ENCODE peak calls at places on chromosomes 16 and 17, in ten cellular contexts. One of them, this sample, is unnamed.

GRCh38 chr17:65039349-65039988 is 17.1 kb downstream of the GNA13 start:
- DNase-seq in tibial artery: no peak
- DNase-seq in NCI-H187: no peak
- DNase-seq in AG10803: no peak
- DNase-seq in uterus: no peak
- DNase-seq in IMR-90: no peak
- DNase-seq in BE2C: no peak
- DNase-seq in kidney tubule cell: peak
- DNase-seq in RPMI8226: no peak
- DNase-seq in hypothalamus: no peak
- DNase-seq in this sample: peak

GRCh38 chr16:27522173-27522707 is 27.5 kb downstream of the GTF3C1 start:
- DNase-seq in tibial artery: no peak
- DNase-seq in NCI-H187: no peak
- DNase-seq in AG10803: no peak
- DNase-seq in uterus: no peak
- DNase-seq in IMR-90: no peak
- DNase-seq in BE2C: no peak
- DNase-seq in kidney tubule cell: no peak
- DNase-seq in RPMI8226: no peak
- DNase-seq in hypothalamus: no peak
- DNase-seq in this sample: no peak

GRCh38 chr16:25636662-25637061 is 55.1 kb upstream of the HS3ST4 start:
- DNase-seq in tibial artery: no peak
- DNase-seq in NCI-H187: no peak
- DNase-seq in AG10803: no peak
- DNase-seq in uterus: no peak
- DNase-seq in IMR-90: no peak
- DNase-seq in BE2C: no peak
- DNase-seq in kidney tubule cell: no peak
- DNase-seq in RPMI8226: no peak
- DNase-seq in hypothalamus: no peak
- DNase-seq in this sample: no peak

GRCh38 chr16:89593841-89594240 is 18.3 kb downstream of the CPNE7 start:
- DNase-seq in tibial artery: no peak
- DNase-seq in NCI-H187: no peak
- DNase-seq in AG10803: no peak
- DNase-seq in uterus: no peak
- DNase-seq in IMR-90: no peak
- DNase-seq in BE2C: no peak
- DNase-seq in kidney tubule cell: no peak
- DNase-seq in RPMI8226: no peak
- DNase-seq in hypothalamus: no peak
- DNase-seq in this sample: no peak

GRCh38 chr17:67514998-67515397 is 137.9 kb downstream of the PITPNC1 start:
- DNase-seq in tibial artery: no peak
- DNase-seq in NCI-H187: no peak
- DNase-seq in AG10803: no peak
- DNase-seq in uterus: no peak
- DNase-seq in IMR-90: no peak
- DNase-seq in BE2C: no peak
- DNase-seq in kidney tubule cell: peak
- DNase-seq in RPMI8226: no peak
- DNase-seq in hypothalamus: no peak
- DNase-seq in this sample: no peak

GRCh38 chr17:58539703-58540102 is 25.3 kb upstream of the MTMR4 start:
- DNase-seq in tibial artery: no peak
- DNase-seq in NCI-H187: no peak
- DNase-seq in AG10803: no peak
- DNase-seq in uterus: no peak
- DNase-seq in IMR-90: no peak
- DNase-seq in BE2C: no peak
- DNase-seq in kidney tubule cell: no peak
- DNase-seq in RPMI8226: no peak
- DNase-seq in hypothalamus: no peak
- DNase-seq in this sample: no peak

GRCh38 chr17:17809527-17810373 is 27.0 kb downstream of the SREBF1 start:
- DNase-seq in tibial artery: peak
- DNase-seq in NCI-H187: no peak
- DNase-seq in AG10803: peak
- DNase-seq in uterus: peak
- DNase-seq in IMR-90: no peak
- DNase-seq in BE2C: peak
- DNase-seq in kidney tubule cell: peak
- DNase-seq in RPMI8226: no peak
- DNase-seq in hypothalamus: no peak
- DNase-seq in this sample: no peak

GRCh38 chr17:66379539-66379938 is 77.1 kb downstream of the PRKCA start:
- DNase-seq in tibial artery: no peak
- DNase-seq in NCI-H187: no peak
- DNase-seq in AG10803: no peak
- DNase-seq in uterus: no peak
- DNase-seq in IMR-90: no peak
- DNase-seq in BE2C: no peak
- DNase-seq in kidney tubule cell: no peak
- DNase-seq in RPMI8226: no peak
- DNase-seq in hypothalamus: no peak
- DNase-seq in this sample: no peak

GRCh38 chr16:11152677-11153321 is 103.2 kb downstream of the SOCS1 start:
- DNase-seq in tibial artery: no peak
- DNase-seq in NCI-H187: no peak
- DNase-seq in AG10803: no peak
- DNase-seq in uterus: no peak
- DNase-seq in IMR-90: no peak
- DNase-seq in BE2C: no peak
- DNase-seq in kidney tubule cell: no peak
- DNase-seq in RPMI8226: no peak
- DNase-seq in hypothalamus: no peak
- DNase-seq in this sample: no peak

GRCh38 chr16:68655806-68656205 is 10.7 kb downstream of the CDH3 start:
- DNase-seq in tibial artery: no peak
- DNase-seq in NCI-H187: no peak
- DNase-seq in AG10803: no peak
- DNase-seq in uterus: no peak
- DNase-seq in IMR-90: no peak
- DNase-seq in BE2C: no peak
- DNase-seq in kidney tubule cell: no peak
- DNase-seq in RPMI8226: no peak
- DNase-seq in hypothalamus: no peak
- DNase-seq in this sample: no peak

GRCh38 chr17:74117999-74118421 is 85.5 kb upstream of the RPL38 start:
- DNase-seq in tibial artery: no peak
- DNase-seq in NCI-H187: no peak
- DNase-seq in AG10803: no peak
- DNase-seq in uterus: no peak
- DNase-seq in IMR-90: no peak
- DNase-seq in BE2C: no peak
- DNase-seq in kidney tubule cell: no peak
- DNase-seq in RPMI8226: no peak
- DNase-seq in hypothalamus: no peak
- DNase-seq in this sample: no peak

GRCh38 chr17:28760561-28760960 is 16.8 kb downstream of the TRAF4 start:
- DNase-seq in tibial artery: no peak
- DNase-seq in NCI-H187: no peak
- DNase-seq in AG10803: no peak
- DNase-seq in uterus: no peak
- DNase-seq in IMR-90: no peak
- DNase-seq in BE2C: no peak
- DNase-seq in kidney tubule cell: no peak
- DNase-seq in RPMI8226: no peak
- DNase-seq in hypothalamus: no peak
- DNase-seq in this sample: no peak

GRCh38 chr17:79921411-79922160 is 82.3 kb upstream of the CBX4 start:
- DNase-seq in tibial artery: no peak
- DNase-seq in NCI-H187: no peak
- DNase-seq in AG10803: no peak
- DNase-seq in uterus: no peak
- DNase-seq in IMR-90: no peak
- DNase-seq in BE2C: no peak
- DNase-seq in kidney tubule cell: no peak
- DNase-seq in RPMI8226: peak
- DNase-seq in hypothalamus: no peak
- DNase-seq in this sample: peak

GRCh38 chr16:53502331-53503269 is at the start of gene AKTIP:
- DNase-seq in tibial artery: no peak
- DNase-seq in NCI-H187: no peak
- DNase-seq in AG10803: peak
- DNase-seq in uterus: no peak
- DNase-seq in IMR-90: peak
- DNase-seq in BE2C: no peak
- DNase-seq in kidney tubule cell: peak
- DNase-seq in RPMI8226: peak
- DNase-seq in hypothalamus: peak
- DNase-seq in this sample: no peak

GRCh38 chr17:4856937-4857314 is 23.8 kb downstream of the MINK1 start:
- DNase-seq in tibial artery: no peak
- DNase-seq in NCI-H187: no peak
- DNase-seq in AG10803: no peak
- DNase-seq in uterus: no peak
- DNase-seq in IMR-90: no peak
- DNase-seq in BE2C: no peak
- DNase-seq in kidney tubule cell: no peak
- DNase-seq in RPMI8226: no peak
- DNase-seq in hypothalamus: no peak
- DNase-seq in this sample: no peak

GRCh38 chr17:848402-848801 is 66.2 kb downstream of the MRM3 start:
- DNase-seq in tibial artery: no peak
- DNase-seq in NCI-H187: no peak
- DNase-seq in AG10803: no peak
- DNase-seq in uterus: no peak
- DNase-seq in IMR-90: no peak
- DNase-seq in BE2C: no peak
- DNase-seq in kidney tubule cell: no peak
- DNase-seq in RPMI8226: no peak
- DNase-seq in hypothalamus: no peak
- DNase-seq in this sample: no peak

GRCh38 chr16:46747777-46748651 is at the start of gene MYLK3:
- DNase-seq in tibial artery: no peak
- DNase-seq in NCI-H187: no peak
- DNase-seq in AG10803: peak
- DNase-seq in uterus: no peak
- DNase-seq in IMR-90: no peak
- DNase-seq in BE2C: no peak
- DNase-seq in kidney tubule cell: no peak
- DNase-seq in RPMI8226: no peak
- DNase-seq in hypothalamus: no peak
- DNase-seq in this sample: no peak

GRCh38 chr16:31148281-31148728 is 1.6 kb downstream of the PRSS36 start:
- DNase-seq in tibial artery: no peak
- DNase-seq in NCI-H187: no peak
- DNase-seq in AG10803: no peak
- DNase-seq in uterus: no peak
- DNase-seq in IMR-90: no peak
- DNase-seq in BE2C: no peak
- DNase-seq in kidney tubule cell: no peak
- DNase-seq in RPMI8226: no peak
- DNase-seq in hypothalamus: no peak
- DNase-seq in this sample: no peak

GRCh38 chr16:59274141-59274540 is 540.0 kb upstream of the GOT2 start:
- DNase-seq in tibial artery: no peak
- DNase-seq in NCI-H187: no peak
- DNase-seq in AG10803: no peak
- DNase-seq in uterus: no peak
- DNase-seq in IMR-90: no peak
- DNase-seq in BE2C: no peak
- DNase-seq in kidney tubule cell: no peak
- DNase-seq in RPMI8226: no peak
- DNase-seq in hypothalamus: no peak
- DNase-seq in this sample: no peak

GRCh38 chr17:29714146-29714545 is 91.4 kb upstream of the CORO6 start:
- DNase-seq in tibial artery: no peak
- DNase-seq in NCI-H187: no peak
- DNase-seq in AG10803: no peak
- DNase-seq in uterus: no peak
- DNase-seq in IMR-90: no peak
- DNase-seq in BE2C: no peak
- DNase-seq in kidney tubule cell: peak
- DNase-seq in RPMI8226: no peak
- DNase-seq in hypothalamus: no peak
- DNase-seq in this sample: no peak

GRCh38 chr16:20740007-20740883 is 1.4 kb downstream of the THUMPD1 start:
- DNase-seq in tibial artery: no peak
- DNase-seq in NCI-H187: no peak
- DNase-seq in AG10803: peak
- DNase-seq in uterus: no peak
- DNase-seq in IMR-90: no peak
- DNase-seq in BE2C: no peak
- DNase-seq in kidney tubule cell: peak
- DNase-seq in RPMI8226: peak
- DNase-seq in hypothalamus: no peak
- DNase-seq in this sample: no peak

GRCh38 chr17:915416-916201 is 64.0 kb downstream of the NXN start:
- DNase-seq in tibial artery: no peak
- DNase-seq in NCI-H187: peak
- DNase-seq in AG10803: no peak
- DNase-seq in uterus: no peak
- DNase-seq in IMR-90: no peak
- DNase-seq in BE2C: no peak
- DNase-seq in kidney tubule cell: no peak
- DNase-seq in RPMI8226: no peak
- DNase-seq in hypothalamus: no peak
- DNase-seq in this sample: no peak

GRCh38 chr16:27315333-27316037 is 1.7 kb downstream of the IL4R start:
- DNase-seq in tibial artery: peak
- DNase-seq in NCI-H187: no peak
- DNase-seq in AG10803: peak
- DNase-seq in uterus: peak
- DNase-seq in IMR-90: peak
- DNase-seq in BE2C: no peak
- DNase-seq in kidney tubule cell: peak
- DNase-seq in RPMI8226: no peak
- DNase-seq in hypothalamus: no peak
- DNase-seq in this sample: no peak

GRCh38 chr17:7654832-7655540 is 4.3 kb downstream of the ATP1B2 start:
- DNase-seq in tibial artery: no peak
- DNase-seq in NCI-H187: no peak
- DNase-seq in AG10803: peak
- DNase-seq in uterus: no peak
- DNase-seq in IMR-90: peak
- DNase-seq in BE2C: no peak
- DNase-seq in kidney tubule cell: no peak
- DNase-seq in RPMI8226: no peak
- DNase-seq in hypothalamus: no peak
- DNase-seq in this sample: no peak

GRCh38 chr16:49010396-49010795 is 271.2 kb downstream of the CBLN1 start:
- DNase-seq in tibial artery: no peak
- DNase-seq in NCI-H187: no peak
- DNase-seq in AG10803: no peak
- DNase-seq in uterus: peak
- DNase-seq in IMR-90: no peak
- DNase-seq in BE2C: no peak
- DNase-seq in kidney tubule cell: no peak
- DNase-seq in RPMI8226: no peak
- DNase-seq in hypothalamus: no peak
- DNase-seq in this sample: no peak

GRCh38 chr16:88013091-88013609 is 61.9 kb downstream of the BANP start:
- DNase-seq in tibial artery: no peak
- DNase-seq in NCI-H187: no peak
- DNase-seq in AG10803: no peak
- DNase-seq in uterus: no peak
- DNase-seq in IMR-90: peak
- DNase-seq in BE2C: no peak
- DNase-seq in kidney tubule cell: peak
- DNase-seq in RPMI8226: no peak
- DNase-seq in hypothalamus: no peak
- DNase-seq in this sample: no peak

GRCh38 chr16:84853534-84853933 is 33.7 kb downstream of the CRISPLD2 start:
- DNase-seq in tibial artery: no peak
- DNase-seq in NCI-H187: no peak
- DNase-seq in AG10803: no peak
- DNase-seq in uterus: no peak
- DNase-seq in IMR-90: no peak
- DNase-seq in BE2C: no peak
- DNase-seq in kidney tubule cell: no peak
- DNase-seq in RPMI8226: no peak
- DNase-seq in hypothalamus: no peak
- DNase-seq in this sample: no peak

GRCh38 chr16:81318711-81319110 is 3.9 kb downstream of the GAN start:
- DNase-seq in tibial artery: no peak
- DNase-seq in NCI-H187: no peak
- DNase-seq in AG10803: no peak
- DNase-seq in uterus: no peak
- DNase-seq in IMR-90: no peak
- DNase-seq in BE2C: no peak
- DNase-seq in kidney tubule cell: no peak
- DNase-seq in RPMI8226: no peak
- DNase-seq in hypothalamus: no peak
- DNase-seq in this sample: no peak

This sample was measured in GM12878.